ENCODE peak calls at places on chromosome 12, in six cellular contexts. X is stomach, D is HepG2, A is transverse colon, M is uterus, J is esophagus squamous epithelium. N is an unnamed sample. For H3K36me3, the result is how much of the 10 kb centered on the place peaks cover.

GRCh38 chr12:26493656-26494055 is 298.3 kb downstream of the SSPN start:
- DNase-seq in X (no peak), D (no peak), A (no peak), M (no peak), J (no peak), N (no peak)

GRCh38 chr12:11607313-11608081 is 42.0 kb upstream of the ETV6 start:
- DNase-seq in X (no peak), D (peak), A (peak), M (no peak), J (no peak), N (no peak)

GRCh38 chr12:83153156-83153555 is 466.4 kb downstream of the TMTC2 start:
- DNase-seq in X (no peak), D (no peak), A (no peak), M (no peak), J (no peak), N (no peak)

GRCh38 chr12:103326190-103326589 is 169.6 kb downstream of the C12orf42 start:
- DNase-seq in X (no peak), D (peak), A (no peak), M (no peak), J (no peak), N (no peak)

GRCh38 chr12:74381968-74382367 is 155.7 kb upstream of the ATXN7L3B start:
- DNase-seq in X (no peak), D (no peak), A (no peak), M (no peak), J (no peak), N (no peak)

GRCh38 chr12:4148418-4149056 is 125.0 kb upstream of the CCND2 start:
- DNase-seq in X (peak), D (no peak), A (peak), M (no peak), J (peak), N (peak)

GRCh38 chr12:46942579-46942978 is 116.8 kb upstream of the SLC38A4 start:
- DNase-seq in X (no peak), D (no peak), A (no peak), M (no peak), J (no peak), N (no peak)

GRCh38 chr12:49341777-49342065 is 4.7 kb upstream of the C1QL4 start:
- DNase-seq in X (no peak), D (no peak), A (no peak), M (no peak), J (no peak), N (no peak)

GRCh38 chr12:132285991-132286681 is 43.3 kb downstream of the GALNT9 start:
- DNase-seq in X (peak), D (peak), A (peak), M (no peak), J (no peak), N (peak)

DNA sequence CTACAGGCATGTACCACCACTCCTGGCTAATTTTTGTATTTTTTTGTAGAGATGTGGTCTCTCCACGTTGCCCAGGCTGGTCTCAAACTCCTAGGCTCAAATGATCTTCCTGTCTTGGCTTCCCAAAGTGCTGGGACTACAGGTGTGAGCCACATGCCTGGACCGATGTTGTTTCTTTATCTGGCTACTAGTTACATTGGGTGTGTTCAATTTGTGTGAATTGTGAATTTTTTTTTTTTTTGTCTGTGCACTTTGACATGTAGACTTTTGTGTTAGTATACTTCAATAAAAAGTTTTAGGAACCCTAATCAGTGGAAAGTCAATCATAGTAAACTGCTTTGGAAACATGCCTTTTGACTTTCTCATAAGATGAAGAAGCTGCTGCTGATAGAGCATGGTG is 24.0 kb upstream of the SLC17A8 start:
- DNase-seq in X (no peak), D (no peak), A (no peak), M (no peak), J (no peak), N (no peak)
- H3K36me3 ChIP-seq in X (half or more), D (under half), A (under half), M (under half), J (under half), N (half or more)

DNA sequence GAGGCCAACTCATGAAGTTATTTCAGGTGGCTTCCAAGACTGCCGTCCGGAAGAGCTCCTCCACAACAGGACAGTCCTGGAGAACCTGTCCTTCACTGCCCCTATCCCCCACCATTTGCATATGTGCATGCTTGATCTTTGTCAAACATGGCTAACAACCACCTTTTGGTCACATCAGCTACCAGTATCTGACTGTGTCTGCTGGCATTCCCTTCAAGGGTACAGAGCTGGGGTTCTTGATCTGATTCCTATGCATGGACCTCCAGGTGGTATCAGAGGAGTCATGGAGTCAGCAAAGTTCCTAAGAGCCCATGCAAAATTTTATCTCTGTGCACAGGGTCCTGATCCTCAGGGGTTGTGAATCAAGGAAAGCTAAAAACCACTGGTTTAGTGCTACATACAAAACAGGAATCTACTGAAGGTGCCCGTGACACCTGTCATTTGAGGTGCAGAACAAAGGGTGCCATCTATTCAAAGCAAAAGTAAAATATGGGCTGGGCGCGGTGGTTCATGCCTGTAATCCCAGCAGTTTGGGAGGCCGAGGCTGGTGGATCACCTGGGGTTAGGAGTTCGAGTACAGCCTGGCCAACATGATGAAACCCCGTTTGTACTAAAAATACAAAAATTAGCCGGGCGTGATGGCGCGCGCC is 3.8 kb downstream of the PPTC7 start:
- DNase-seq in X (no peak), D (no peak), A (no peak), M (no peak), J (no peak), N (no peak)
- TF ChIP-seq POLR2A in X (no peak), D (no peak), A (no peak), M (no peak), J (no peak), N (no peak)

GRCh38 chr12:68814490-68815231 is 6.7 kb downstream of the MDM2 start:
- DNase-seq in X (no peak), D (no peak), A (no peak), M (no peak), J (no peak), N (no peak)
- H3K36me3 ChIP-seq in X (half or more), D (under half), A (under half), M (under half), J (under half), N (half or more)

DNA sequence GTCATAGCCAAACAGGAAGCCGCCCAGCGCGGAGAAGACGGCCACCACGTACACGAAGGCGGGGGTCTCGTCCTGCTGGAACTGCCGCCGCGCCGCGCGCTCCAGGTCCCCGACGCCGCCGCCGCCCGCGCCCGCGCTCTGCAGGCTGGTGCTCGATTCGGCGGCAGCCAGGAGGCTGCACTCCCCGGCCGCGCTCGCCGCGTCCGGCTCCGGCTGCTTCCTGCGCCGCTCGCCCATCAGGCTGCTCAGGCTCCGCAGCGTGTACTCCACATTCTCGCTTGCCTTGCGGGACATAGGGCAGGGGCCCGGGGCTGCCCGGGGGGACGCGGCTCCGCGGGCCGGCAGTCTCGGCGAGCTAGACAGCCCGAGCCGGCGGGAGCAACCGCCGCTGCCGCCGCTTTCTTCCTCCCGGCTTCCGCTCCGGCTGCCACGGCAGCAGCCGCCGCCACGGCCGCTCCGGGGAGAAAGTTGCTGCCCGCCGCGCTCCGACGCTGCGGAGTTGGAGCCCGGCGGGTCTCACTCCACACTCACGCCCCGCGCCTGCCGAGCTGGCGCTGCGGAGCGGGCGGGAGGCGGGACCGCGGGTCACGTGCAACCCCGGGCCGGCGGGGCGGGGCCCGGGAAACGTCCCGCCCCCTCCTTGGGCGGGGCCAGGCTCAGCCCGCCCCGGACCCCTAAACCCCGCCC is at the start of gene SLC2A13:
- DNase-seq in X (peak), D (peak), A (peak), M (peak), J (no peak), N (peak)
- TF ChIP-seq POLR2A in X (no peak), D (peak), A (peak), M (peak), J (peak), N (no peak)

GRCh38 chr12:6963016-6963731 is 7.3 kb downstream of the PHB2 start:
- DNase-seq in X (peak), D (no peak), A (peak), M (no peak), J (no peak), N (no peak)

GRCh38 chr12:6961695-6962284 is 8.7 kb downstream of the PHB2 start:
- DNase-seq in X (peak), D (peak), A (peak), M (peak), J (no peak), N (peak)

GRCh38 chr12:6963741-6964446 is 6.6 kb downstream of the PHB2 start:
- DNase-seq in X (no peak), D (no peak), A (no peak), M (no peak), J (no peak), N (peak)

GRCh38 chr12:6961278-6961694 is 9.2 kb downstream of the PHB2 start:
- DNase-seq in X (peak), D (no peak), A (peak), M (peak), J (no peak), N (peak)

GRCh38 chr12:6962285-6963015 is 8.0 kb downstream of the PHB2 start:
- DNase-seq in X (peak), D (no peak), A (peak), M (no peak), J (no peak), N (peak)
- H3K36me3 ChIP-seq in X (under half), D (under half), A (under half), M (under half), J (under half), N (under half)

N was measured in heart left ventricle.